ENCODE peak calls at places on chromosome 15, in six cellular contexts. One of them, this sample, is unnamed. For H3K4me1, the result is how much of the 10 kb centered on the place peaks cover.

GRCh38 chr15:57611938-57612337 is 20.2 kb downstream of the MYZAP start:
- DNase-seq in uterus: peak
- DNase-seq in A673: no peak
- DNase-seq in Peyer's patch: no peak
- DNase-seq in ovary: peak
- DNase-seq in CD8-positive, alpha-beta T cell: no peak
- DNase-seq in this sample: no peak

GRCh38 chr15:83248151-83248851 is 36.2 kb downstream of the BNC1 start:
- DNase-seq in A673: peak
- DNase-seq in Peyer's patch: no peak
- DNase-seq in CD8-positive, alpha-beta T cell: peak
- DNase-seq in uterus: no peak
- DNase-seq in ovary: no peak
- DNase-seq in this sample: peak

GRCh38 chr15:32803631-32804030 is 85.8 kb downstream of the GREM1 start:
- DNase-seq in uterus: no peak
- DNase-seq in A673: no peak
- DNase-seq in ovary: no peak
- DNase-seq in CD8-positive, alpha-beta T cell: no peak
- DNase-seq in Peyer's patch: no peak
- DNase-seq in this sample: no peak

GRCh38 chr15:61030451-61030850 is 198.7 kb downstream of the RORA start:
- DNase-seq in ovary: no peak
- DNase-seq in uterus: no peak
- DNase-seq in CD8-positive, alpha-beta T cell: no peak
- DNase-seq in Peyer's patch: no peak
- DNase-seq in A673: no peak
- DNase-seq in this sample: no peak

GRCh38 chr15:101657171-101657570 is 5.0 kb upstream of the TM2D3 start:
- DNase-seq in CD8-positive, alpha-beta T cell: no peak
- DNase-seq in Peyer's patch: no peak
- DNase-seq in A673: no peak
- DNase-seq in ovary: no peak
- DNase-seq in uterus: no peak
- DNase-seq in this sample: no peak

GRCh38 chr15:63322541-63322940 is 45.1 kb downstream of the APH1B start:
- DNase-seq in A673: no peak
- DNase-seq in CD8-positive, alpha-beta T cell: no peak
- DNase-seq in ovary: peak
- DNase-seq in uterus: no peak
- DNase-seq in Peyer's patch: no peak
- DNase-seq in this sample: no peak

GRCh38 chr15:80878242-80878866 is 99.2 kb downstream of the CEMIP start:
- DNase-seq in CD8-positive, alpha-beta T cell: no peak
- DNase-seq in ovary: no peak
- DNase-seq in A673: no peak
- DNase-seq in Peyer's patch: no peak
- DNase-seq in uterus: no peak
- DNase-seq in this sample: no peak

GRCh38 chr15:26134812-26135211 is 271.7 kb upstream of the ATP10A start:
- DNase-seq in Peyer's patch: no peak
- DNase-seq in uterus: no peak
- DNase-seq in ovary: no peak
- DNase-seq in CD8-positive, alpha-beta T cell: no peak
- DNase-seq in A673: no peak
- DNase-seq in this sample: no peak

GRCh38 chr15:62519900-62520299 is 354.8 kb upstream of the C2CD4B start:
- DNase-seq in uterus: no peak
- DNase-seq in ovary: no peak
- DNase-seq in Peyer's patch: no peak
- DNase-seq in CD8-positive, alpha-beta T cell: no peak
- DNase-seq in A673: no peak
- DNase-seq in this sample: no peak

GRCh38 chr15:34370643-34371042 is 3.6 kb upstream of the LPCAT4 start:
- DNase-seq in ovary: no peak
- DNase-seq in CD8-positive, alpha-beta T cell: no peak
- DNase-seq in uterus: no peak
- DNase-seq in A673: no peak
- DNase-seq in Peyer's patch: no peak
- DNase-seq in this sample: no peak

GRCh38 chr15:63722144-63722543 is 111.6 kb downstream of the HERC1 start:
- DNase-seq in uterus: no peak
- DNase-seq in ovary: no peak
- DNase-seq in A673: no peak
- DNase-seq in CD8-positive, alpha-beta T cell: no peak
- DNase-seq in Peyer's patch: no peak
- DNase-seq in this sample: no peak

GRCh38 chr15:32855942-32856341 is 138.1 kb downstream of the GREM1 start:
- DNase-seq in uterus: no peak
- DNase-seq in CD8-positive, alpha-beta T cell: no peak
- DNase-seq in ovary: no peak
- DNase-seq in A673: peak
- DNase-seq in Peyer's patch: no peak
- DNase-seq in this sample: no peak

GRCh38 chr15:50114381-50114780 is 4.7 kb downstream of the ATP8B4 start:
- DNase-seq in CD8-positive, alpha-beta T cell: no peak
- DNase-seq in Peyer's patch: no peak
- DNase-seq in A673: no peak
- DNase-seq in uterus: no peak
- DNase-seq in ovary: no peak
- DNase-seq in this sample: no peak

GRCh38 chr15:55796321-55796965 is 53.5 kb upstream of the PRTG start:
- DNase-seq in ovary: no peak
- DNase-seq in A673: no peak
- DNase-seq in CD8-positive, alpha-beta T cell: no peak
- DNase-seq in Peyer's patch: no peak
- DNase-seq in uterus: no peak
- DNase-seq in this sample: no peak

GRCh38 chr15:47885921-47886320 is 168.6 kb downstream of the SEMA6D start:
- DNase-seq in Peyer's patch: no peak
- DNase-seq in A673: peak
- DNase-seq in uterus: no peak
- DNase-seq in ovary: no peak
- DNase-seq in CD8-positive, alpha-beta T cell: no peak
- DNase-seq in this sample: no peak

GRCh38 chr15:91572110-91572509 is 281.4 kb upstream of the SLCO3A1 start:
- DNase-seq in uterus: peak
- DNase-seq in CD8-positive, alpha-beta T cell: no peak
- DNase-seq in A673: peak
- DNase-seq in Peyer's patch: no peak
- DNase-seq in ovary: no peak
- DNase-seq in this sample: no peak

GRCh38 chr15:92907880-92908279 is 7.8 kb downstream of the CHD2 start:
- DNase-seq in A673: peak
- DNase-seq in CD8-positive, alpha-beta T cell: no peak
- DNase-seq in ovary: peak
- DNase-seq in Peyer's patch: no peak
- DNase-seq in uterus: peak
- DNase-seq in this sample: no peak

GRCh38 chr15:41019174-41019573 is 65.9 kb downstream of the CHAC1 start:
- DNase-seq in uterus: no peak
- DNase-seq in ovary: no peak
- DNase-seq in A673: no peak
- DNase-seq in Peyer's patch: no peak
- DNase-seq in CD8-positive, alpha-beta T cell: no peak
- DNase-seq in this sample: no peak

GRCh38 chr15:41020311-41020710 is 67.0 kb downstream of the CHAC1 start:
- DNase-seq in uterus: no peak
- DNase-seq in ovary: no peak
- DNase-seq in CD8-positive, alpha-beta T cell: no peak
- DNase-seq in A673: no peak
- DNase-seq in Peyer's patch: no peak
- DNase-seq in this sample: no peak

GRCh38 chr15:41017051-41017735 is 63.9 kb downstream of the CHAC1 start:
- DNase-seq in CD8-positive, alpha-beta T cell: no peak
- DNase-seq in Peyer's patch: no peak
- DNase-seq in ovary: no peak
- DNase-seq in uterus: no peak
- DNase-seq in A673: peak
- DNase-seq in this sample: no peak

GRCh38 chr15:41020829-41021228 is 67.6 kb downstream of the CHAC1 start:
- DNase-seq in uterus: no peak
- DNase-seq in CD8-positive, alpha-beta T cell: no peak
- DNase-seq in Peyer's patch: no peak
- DNase-seq in ovary: no peak
- DNase-seq in A673: no peak
- DNase-seq in this sample: no peak

GRCh38 chr15:41018534-41018933 is 65.3 kb downstream of the CHAC1 start:
- DNase-seq in CD8-positive, alpha-beta T cell: no peak
- DNase-seq in uterus: peak
- DNase-seq in ovary: no peak
- DNase-seq in A673: peak
- DNase-seq in Peyer's patch: no peak
- DNase-seq in this sample: no peak
- H3K4me1 ChIP-seq in CD8-positive, alpha-beta T cell: under half
- H3K4me1 ChIP-seq in uterus: under half
- H3K4me1 ChIP-seq in ovary: under half
- H3K4me1 ChIP-seq in A673: under half
- H3K4me1 ChIP-seq in Peyer's patch: under half
- H3K4me1 ChIP-seq in this sample: under half

GRCh38 chr15:64841258-64842098 is at the start of gene PLEKHO2:
- DNase-seq in CD8-positive, alpha-beta T cell: peak
- DNase-seq in Peyer's patch: peak
- DNase-seq in uterus: peak
- DNase-seq in A673: peak
- DNase-seq in ovary: peak
- DNase-seq in this sample: peak
- TF ChIP-seq CTCF in CD8-positive, alpha-beta T cell: peak
- TF ChIP-seq CTCF in Peyer's patch: peak
- TF ChIP-seq CTCF in uterus: peak
- TF ChIP-seq CTCF in A673: peak
- TF ChIP-seq CTCF in ovary: no peak
- TF ChIP-seq CTCF in this sample: peak

GRCh38 chr15:74434260-74434915 is 630 bp upstream of the SEMA7A start:
- DNase-seq in ovary: no peak
- DNase-seq in uterus: no peak
- DNase-seq in CD8-positive, alpha-beta T cell: no peak
- DNase-seq in Peyer's patch: no peak
- DNase-seq in A673: no peak
- DNase-seq in this sample: no peak
- H3K4me3 ChIP-seq in ovary: peak
- H3K4me3 ChIP-seq in uterus: peak
- H3K4me3 ChIP-seq in CD8-positive, alpha-beta T cell: peak
- H3K4me3 ChIP-seq in Peyer's patch: peak
- H3K4me3 ChIP-seq in A673: peak
- H3K4me3 ChIP-seq in this sample: peak

DNA sequence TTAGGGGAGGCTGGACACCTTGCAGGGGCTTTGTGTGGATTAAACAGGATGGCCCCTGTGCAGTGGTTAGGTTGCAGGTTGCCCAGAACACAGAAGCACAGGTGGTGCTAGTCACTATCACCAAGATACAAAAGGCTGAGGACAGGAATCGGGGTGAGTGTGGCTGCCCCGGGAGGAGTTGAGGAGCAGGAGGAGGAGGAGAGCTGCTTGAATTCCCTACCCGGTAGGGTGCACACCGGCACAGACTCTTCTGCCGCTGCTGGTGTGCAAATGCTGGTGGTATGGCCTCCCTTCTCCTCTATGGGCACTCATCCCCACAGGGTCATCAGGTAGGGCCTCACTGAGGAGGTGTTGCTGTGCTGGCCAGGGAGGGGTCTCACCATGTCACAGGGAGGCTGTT is 67.5 kb upstream of the SMAD6 start:
- DNase-seq in Peyer's patch: no peak
- DNase-seq in uterus: no peak
- DNase-seq in CD8-positive, alpha-beta T cell: no peak
- DNase-seq in ovary: no peak
- DNase-seq in A673: no peak
- DNase-seq in this sample: no peak
- H3K4me1 ChIP-seq in Peyer's patch: under half
- H3K4me1 ChIP-seq in uterus: under half
- H3K4me1 ChIP-seq in CD8-positive, alpha-beta T cell: under half
- H3K4me1 ChIP-seq in ovary: under half
- H3K4me1 ChIP-seq in A673: under half
- H3K4me1 ChIP-seq in this sample: under half

DNA sequence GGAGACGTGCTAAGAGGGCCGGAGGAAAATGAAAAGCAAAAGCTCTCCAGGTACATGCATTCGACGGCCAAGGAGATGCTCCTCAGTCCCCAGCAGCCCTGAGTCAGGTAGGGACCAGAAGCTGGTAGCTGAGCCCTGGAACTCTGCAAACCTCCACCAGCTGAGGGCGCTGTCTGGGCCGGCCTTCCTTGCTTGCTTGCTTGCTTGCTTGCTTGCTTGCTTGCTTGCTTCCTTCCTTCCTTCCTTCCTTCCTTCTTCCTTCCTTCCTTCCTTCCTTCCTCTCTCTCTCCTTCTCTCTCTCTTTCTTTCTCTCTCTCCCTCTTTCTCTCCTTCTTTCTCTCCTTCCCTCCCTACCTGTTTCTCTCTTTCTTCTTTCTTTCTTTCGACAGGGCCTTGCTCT is 94.6 kb upstream of the RASGRF1 start:
- DNase-seq in uterus: no peak
- DNase-seq in A673: peak
- DNase-seq in ovary: no peak
- DNase-seq in Peyer's patch: no peak
- DNase-seq in CD8-positive, alpha-beta T cell: no peak
- DNase-seq in this sample: peak
- TF ChIP-seq CTCF in uterus: no peak
- TF ChIP-seq CTCF in A673: peak
- TF ChIP-seq CTCF in ovary: no peak
- TF ChIP-seq CTCF in Peyer's patch: no peak
- TF ChIP-seq CTCF in CD8-positive, alpha-beta T cell: no peak
- TF ChIP-seq CTCF in this sample: peak

This sample was measured in OCI-LY7.